ENCODE peak calls at places on chromosome 7, in nine cellular contexts. One of them, this sample, is unnamed. For H3K36me3, the result is how much of the 10 kb centered on the place peaks cover.

GRCh38 chr7:27459729-27460048 is 203.0 kb downstream of the HIBADH start:
- DNase-seq in heart left ventricle: no peak
- DNase-seq in left ventricle myocardium inferior: no peak
- DNase-seq in GM06990: no peak
- DNase-seq in bronchial epithelial cell: no peak
- DNase-seq in brain microvascular endothelial cell: no peak
- DNase-seq in fibroblast of lung: no peak
- DNase-seq in lower lobe of right lung: no peak
- DNase-seq in OCI-LY7: no peak
- DNase-seq in this sample: no peak

GRCh38 chr7:108059526-108059925 is 56.6 kb upstream of the LAMB1 start:
- DNase-seq in OCI-LY7: no peak
- DNase-seq in GM06990: no peak
- DNase-seq in lower lobe of right lung: no peak
- DNase-seq in brain microvascular endothelial cell: no peak
- DNase-seq in heart left ventricle: no peak
- DNase-seq in bronchial epithelial cell: no peak
- DNase-seq in left ventricle myocardium inferior: no peak
- DNase-seq in fibroblast of lung: no peak
- DNase-seq in this sample: no peak

GRCh38 chr7:135729230-135729629 is 1.2 kb upstream of the SLC13A4 start:
- DNase-seq in bronchial epithelial cell: no peak
- DNase-seq in left ventricle myocardium inferior: no peak
- DNase-seq in lower lobe of right lung: no peak
- DNase-seq in brain microvascular endothelial cell: no peak
- DNase-seq in heart left ventricle: no peak
- DNase-seq in GM06990: no peak
- DNase-seq in OCI-LY7: no peak
- DNase-seq in fibroblast of lung: no peak
- DNase-seq in this sample: no peak

GRCh38 chr7:32587431-32587948 is 92.2 kb downstream of the AVL9 start:
- DNase-seq in lower lobe of right lung: no peak
- DNase-seq in fibroblast of lung: peak
- DNase-seq in brain microvascular endothelial cell: peak
- DNase-seq in bronchial epithelial cell: peak
- DNase-seq in heart left ventricle: peak
- DNase-seq in OCI-LY7: no peak
- DNase-seq in left ventricle myocardium inferior: no peak
- DNase-seq in GM06990: no peak
- DNase-seq in this sample: no peak

GRCh38 chr7:117062300-117062699 is 109.0 kb downstream of the ST7 start:
- DNase-seq in bronchial epithelial cell: peak
- DNase-seq in GM06990: no peak
- DNase-seq in brain microvascular endothelial cell: no peak
- DNase-seq in fibroblast of lung: peak
- DNase-seq in lower lobe of right lung: no peak
- DNase-seq in heart left ventricle: no peak
- DNase-seq in OCI-LY7: no peak
- DNase-seq in left ventricle myocardium inferior: no peak
- DNase-seq in this sample: no peak

GRCh38 chr7:140069298-140069949 is 6.7 kb upstream of the PARP12 start:
- DNase-seq in left ventricle myocardium inferior: no peak
- DNase-seq in bronchial epithelial cell: no peak
- DNase-seq in lower lobe of right lung: no peak
- DNase-seq in OCI-LY7: no peak
- DNase-seq in GM06990: no peak
- DNase-seq in brain microvascular endothelial cell: no peak
- DNase-seq in heart left ventricle: no peak
- DNase-seq in fibroblast of lung: no peak
- DNase-seq in this sample: no peak

GRCh38 chr7:151132461-151133205 is 34.9 kb downstream of the GBX1 start:
- DNase-seq in brain microvascular endothelial cell: no peak
- DNase-seq in OCI-LY7: no peak
- DNase-seq in fibroblast of lung: no peak
- DNase-seq in heart left ventricle: no peak
- DNase-seq in left ventricle myocardium inferior: peak
- DNase-seq in GM06990: no peak
- DNase-seq in lower lobe of right lung: peak
- DNase-seq in bronchial epithelial cell: no peak
- DNase-seq in this sample: no peak

GRCh38 chr7:73624669-73625001 is 313 bp upstream of the MLXIPL start:
- DNase-seq in lower lobe of right lung: no peak
- DNase-seq in GM06990: no peak
- DNase-seq in left ventricle myocardium inferior: no peak
- DNase-seq in bronchial epithelial cell: no peak
- DNase-seq in brain microvascular endothelial cell: no peak
- DNase-seq in fibroblast of lung: no peak
- DNase-seq in heart left ventricle: no peak
- DNase-seq in OCI-LY7: no peak
- DNase-seq in this sample: no peak

GRCh38 chr7:17474724-17475344 is 176.4 kb downstream of the AHR start:
- DNase-seq in GM06990: no peak
- DNase-seq in OCI-LY7: no peak
- DNase-seq in lower lobe of right lung: no peak
- DNase-seq in bronchial epithelial cell: no peak
- DNase-seq in left ventricle myocardium inferior: no peak
- DNase-seq in heart left ventricle: no peak
- DNase-seq in fibroblast of lung: no peak
- DNase-seq in brain microvascular endothelial cell: no peak
- DNase-seq in this sample: no peak

GRCh38 chr7:73717991-73718405 is 1.5 kb downstream of the STX1A start:
- DNase-seq in bronchial epithelial cell: peak
- DNase-seq in lower lobe of right lung: no peak
- DNase-seq in heart left ventricle: no peak
- DNase-seq in fibroblast of lung: peak
- DNase-seq in OCI-LY7: peak
- DNase-seq in left ventricle myocardium inferior: no peak
- DNase-seq in GM06990: no peak
- DNase-seq in brain microvascular endothelial cell: peak
- DNase-seq in this sample: peak

GRCh38 chr7:30698481-30698880 is 16.2 kb upstream of the CRHR2 start:
- DNase-seq in OCI-LY7: no peak
- DNase-seq in heart left ventricle: no peak
- DNase-seq in bronchial epithelial cell: no peak
- DNase-seq in left ventricle myocardium inferior: no peak
- DNase-seq in GM06990: no peak
- DNase-seq in fibroblast of lung: no peak
- DNase-seq in lower lobe of right lung: no peak
- DNase-seq in brain microvascular endothelial cell: no peak
- DNase-seq in this sample: no peak

GRCh38 chr7:40403664-40404476 is 269.1 kb downstream of the SUGCT start:
- DNase-seq in heart left ventricle: no peak
- DNase-seq in OCI-LY7: no peak
- DNase-seq in lower lobe of right lung: no peak
- DNase-seq in fibroblast of lung: no peak
- DNase-seq in GM06990: no peak
- DNase-seq in left ventricle myocardium inferior: no peak
- DNase-seq in bronchial epithelial cell: no peak
- DNase-seq in brain microvascular endothelial cell: no peak
- DNase-seq in this sample: no peak

GRCh38 chr7:30656611-30657010 is 25.6 kb downstream of the CRHR2 start:
- DNase-seq in heart left ventricle: no peak
- DNase-seq in fibroblast of lung: no peak
- DNase-seq in brain microvascular endothelial cell: no peak
- DNase-seq in lower lobe of right lung: no peak
- DNase-seq in left ventricle myocardium inferior: no peak
- DNase-seq in bronchial epithelial cell: no peak
- DNase-seq in GM06990: no peak
- DNase-seq in OCI-LY7: no peak
- DNase-seq in this sample: no peak

GRCh38 chr7:101819913-101820522 is 2.6 kb downstream of the CUX1 start:
- DNase-seq in GM06990: no peak
- DNase-seq in lower lobe of right lung: no peak
- DNase-seq in bronchial epithelial cell: peak
- DNase-seq in left ventricle myocardium inferior: no peak
- DNase-seq in brain microvascular endothelial cell: no peak
- DNase-seq in OCI-LY7: no peak
- DNase-seq in heart left ventricle: no peak
- DNase-seq in fibroblast of lung: no peak
- DNase-seq in this sample: no peak
- H3K4me3 ChIP-seq in GM06990: no peak
- H3K4me3 ChIP-seq in lower lobe of right lung: no peak
- H3K4me3 ChIP-seq in bronchial epithelial cell: no peak
- H3K4me3 ChIP-seq in left ventricle myocardium inferior: no peak
- H3K4me3 ChIP-seq in brain microvascular endothelial cell: no peak
- H3K4me3 ChIP-seq in OCI-LY7: peak
- H3K4me3 ChIP-seq in heart left ventricle: no peak
- H3K4me3 ChIP-seq in fibroblast of lung: no peak
- H3K4me3 ChIP-seq in this sample: no peak

DNA sequence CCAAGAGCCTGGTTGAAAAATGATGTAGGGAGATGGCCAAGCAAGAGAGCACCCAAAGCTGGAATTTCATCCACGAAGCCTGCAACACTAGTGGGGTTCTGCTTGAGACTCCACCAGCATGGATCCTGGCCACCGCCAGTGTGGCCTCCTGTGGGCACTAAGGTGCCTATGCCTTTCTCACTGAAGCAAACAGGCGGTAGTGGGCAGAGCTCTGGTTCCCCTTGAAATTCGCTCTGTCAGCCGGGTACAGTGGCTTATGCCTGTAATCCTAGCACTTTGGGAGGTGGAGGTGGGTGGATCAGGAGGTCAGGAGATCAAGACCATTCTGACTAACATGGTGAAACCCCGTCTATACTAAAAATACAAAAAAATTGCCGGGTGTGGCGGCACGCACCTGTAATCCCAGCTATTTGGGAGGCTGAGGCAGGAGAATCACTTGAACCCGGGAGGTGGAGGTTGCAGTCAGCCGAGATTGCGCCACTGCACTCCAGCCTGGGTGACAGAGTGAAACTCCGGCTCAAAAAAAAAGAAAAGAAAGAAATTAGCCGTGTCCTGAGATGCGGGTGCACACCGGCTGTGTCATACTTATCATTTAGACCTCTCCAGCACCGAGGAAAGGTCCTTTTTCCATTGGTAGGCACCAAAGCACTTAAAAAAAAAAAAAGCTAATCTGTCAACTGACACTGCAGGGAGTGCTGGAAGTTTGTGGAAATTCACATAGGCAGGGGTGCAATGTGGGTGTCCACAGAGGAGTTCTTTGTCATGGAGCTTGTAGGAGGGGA is 28.3 kb downstream of the CCM2 start:
- DNase-seq in bronchial epithelial cell: no peak
- DNase-seq in lower lobe of right lung: no peak
- DNase-seq in fibroblast of lung: no peak
- DNase-seq in brain microvascular endothelial cell: no peak
- DNase-seq in OCI-LY7: no peak
- DNase-seq in GM06990: no peak
- DNase-seq in left ventricle myocardium inferior: no peak
- DNase-seq in heart left ventricle: no peak
- DNase-seq in this sample: no peak
- H3K36me3 ChIP-seq in bronchial epithelial cell: under half
- H3K36me3 ChIP-seq in lower lobe of right lung: under half
- H3K36me3 ChIP-seq in fibroblast of lung: under half
- H3K36me3 ChIP-seq in brain microvascular endothelial cell: under half
- H3K36me3 ChIP-seq in OCI-LY7: half or more
- H3K36me3 ChIP-seq in GM06990: under half
- H3K36me3 ChIP-seq in left ventricle myocardium inferior: under half
- H3K36me3 ChIP-seq in heart left ventricle: under half
- H3K36me3 ChIP-seq in this sample: under half

GRCh38 chr7:70766694-70767093 is 365.2 kb upstream of the GALNT17 start:
- DNase-seq in left ventricle myocardium inferior: no peak
- DNase-seq in fibroblast of lung: no peak
- DNase-seq in heart left ventricle: no peak
- DNase-seq in bronchial epithelial cell: no peak
- DNase-seq in brain microvascular endothelial cell: no peak
- DNase-seq in lower lobe of right lung: no peak
- DNase-seq in GM06990: no peak
- DNase-seq in OCI-LY7: no peak
- DNase-seq in this sample: no peak
- TF ChIP-seq CTCF in left ventricle myocardium inferior: no peak
- TF ChIP-seq CTCF in fibroblast of lung: no peak
- TF ChIP-seq CTCF in heart left ventricle: no peak
- TF ChIP-seq CTCF in bronchial epithelial cell: no peak
- TF ChIP-seq CTCF in brain microvascular endothelial cell: no peak
- TF ChIP-seq CTCF in lower lobe of right lung: no peak
- TF ChIP-seq CTCF in GM06990: no peak
- TF ChIP-seq CTCF in OCI-LY7: no peak
- TF ChIP-seq CTCF in this sample: no peak

GRCh38 chr7:22355620-22356009 is 1.3 kb downstream of the RAPGEF5 start:
- DNase-seq in OCI-LY7: peak
- DNase-seq in fibroblast of lung: no peak
- DNase-seq in brain microvascular endothelial cell: no peak
- DNase-seq in GM06990: no peak
- DNase-seq in lower lobe of right lung: no peak
- DNase-seq in left ventricle myocardium inferior: no peak
- DNase-seq in bronchial epithelial cell: no peak
- DNase-seq in heart left ventricle: no peak
- DNase-seq in this sample: no peak

GRCh38 chr7:22356855-22357310 is at the start of gene RAPGEF5:
- DNase-seq in heart left ventricle: no peak
- DNase-seq in OCI-LY7: peak
- DNase-seq in bronchial epithelial cell: peak
- DNase-seq in left ventricle myocardium inferior: no peak
- DNase-seq in fibroblast of lung: peak
- DNase-seq in GM06990: peak
- DNase-seq in brain microvascular endothelial cell: no peak
- DNase-seq in lower lobe of right lung: peak
- DNase-seq in this sample: no peak

GRCh38 chr7:22354462-22354861 is 2.5 kb downstream of the RAPGEF5 start:
- DNase-seq in OCI-LY7: no peak
- DNase-seq in brain microvascular endothelial cell: no peak
- DNase-seq in heart left ventricle: no peak
- DNase-seq in lower lobe of right lung: no peak
- DNase-seq in fibroblast of lung: no peak
- DNase-seq in GM06990: no peak
- DNase-seq in bronchial epithelial cell: no peak
- DNase-seq in left ventricle myocardium inferior: no peak
- DNase-seq in this sample: no peak

GRCh38 chr7:22357311-22358175 is 589 bp upstream of the RAPGEF5 start:
- DNase-seq in left ventricle myocardium inferior: no peak
- DNase-seq in bronchial epithelial cell: peak
- DNase-seq in GM06990: no peak
- DNase-seq in heart left ventricle: no peak
- DNase-seq in brain microvascular endothelial cell: no peak
- DNase-seq in lower lobe of right lung: no peak
- DNase-seq in OCI-LY7: no peak
- DNase-seq in fibroblast of lung: peak
- DNase-seq in this sample: peak

DNA sequence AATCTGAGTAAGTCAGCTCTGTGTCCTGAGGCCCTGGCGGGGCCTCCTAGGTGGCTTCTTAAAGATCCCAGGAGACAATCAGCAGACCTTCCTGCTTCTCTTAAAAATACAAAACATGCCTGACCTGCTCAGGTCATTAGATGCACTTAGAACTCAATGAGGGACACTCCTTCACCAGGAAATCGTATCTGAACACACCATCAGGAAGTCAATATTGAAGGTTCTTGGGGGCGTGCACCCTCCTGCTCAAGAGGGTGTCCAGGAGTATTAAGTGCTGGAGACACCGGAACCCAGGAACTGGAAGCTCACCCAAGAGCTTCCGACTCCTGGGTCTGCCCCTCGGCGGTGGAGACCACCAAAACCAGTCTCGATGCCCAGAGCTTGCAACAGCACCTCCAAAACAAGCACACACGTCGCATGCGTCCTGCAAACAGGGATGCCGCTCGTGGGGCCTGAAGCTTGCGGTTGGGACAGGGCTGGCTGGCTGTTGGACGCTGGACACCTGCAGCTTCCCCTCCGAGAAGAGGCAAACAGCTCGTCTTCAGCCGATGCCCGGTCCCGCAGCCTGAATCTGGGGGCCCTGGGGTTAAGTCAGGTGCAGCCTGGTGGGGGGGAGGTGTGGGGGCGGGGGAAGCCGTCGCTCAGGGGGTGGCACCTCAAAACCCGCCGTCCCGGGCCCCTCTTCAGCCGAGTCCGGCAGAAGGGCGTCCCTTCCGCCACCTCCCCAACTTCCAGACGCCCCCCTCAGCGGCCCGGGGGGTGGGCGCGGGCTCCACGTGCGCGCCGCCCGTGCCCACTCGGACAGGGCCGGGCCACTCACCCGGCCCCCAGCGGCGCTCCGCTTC is 722 bp downstream of the RAPGEF5 start:
- DNase-seq in fibroblast of lung: no peak
- DNase-seq in GM06990: peak
- DNase-seq in left ventricle myocardium inferior: no peak
- DNase-seq in OCI-LY7: peak
- DNase-seq in brain microvascular endothelial cell: no peak
- DNase-seq in lower lobe of right lung: peak
- DNase-seq in bronchial epithelial cell: peak
- DNase-seq in heart left ventricle: no peak
- DNase-seq in this sample: no peak
- H3K4me3 ChIP-seq in fibroblast of lung: no peak
- H3K4me3 ChIP-seq in GM06990: peak
- H3K4me3 ChIP-seq in left ventricle myocardium inferior: peak
- H3K4me3 ChIP-seq in OCI-LY7: peak
- H3K4me3 ChIP-seq in brain microvascular endothelial cell: peak
- H3K4me3 ChIP-seq in lower lobe of right lung: peak
- H3K4me3 ChIP-seq in bronchial epithelial cell: peak
- H3K4me3 ChIP-seq in heart left ventricle: peak
- H3K4me3 ChIP-seq in this sample: peak

This sample was measured in kidney epithelial cell.